ENCODE peak calls at places on chromosome 19, in four cellular contexts. One of them, this sample, is unnamed.

GRCh38 chr19:49906879-49907564 is 10.3 kb upstream of the IL4I1 start:
- DNase-seq in iris pigment epithelial cell: no peak
- DNase-seq in AG04450: no peak
- DNase-seq in ACHN: no peak
- DNase-seq in this sample: no peak

GRCh38 chr19:32613008-32613407 is 32.0 kb downstream of the PDCD5 start:
- DNase-seq in ACHN: no peak
- DNase-seq in AG04450: no peak
- DNase-seq in iris pigment epithelial cell: no peak
- DNase-seq in this sample: no peak

GRCh38 chr19:6868341-6868740 is 19.0 kb upstream of the ADGRE1 start:
- DNase-seq in AG04450: no peak
- DNase-seq in iris pigment epithelial cell: no peak
- DNase-seq in ACHN: no peak
- DNase-seq in this sample: no peak

GRCh38 chr19:8004723-8005513 is 523 bp downstream of the ELAVL1 start:
- DNase-seq in ACHN: peak; percentile 41
- DNase-seq in AG04450: no peak
- DNase-seq in iris pigment epithelial cell: peak; percentile 44
- DNase-seq in this sample: peak; percentile 12

GRCh38 chr19:30344446-30345425 is 27.4 kb upstream of the ZNF536 start:
- DNase-seq in iris pigment epithelial cell: no peak
- DNase-seq in AG04450: no peak
- DNase-seq in ACHN: no peak
- DNase-seq in this sample: no peak

GRCh38 chr19:51694318-51695085 is 1.4 kb downstream of the SPACA6 start:
- DNase-seq in AG04450: no peak
- DNase-seq in iris pigment epithelial cell: no peak
- DNase-seq in ACHN: no peak
- DNase-seq in this sample: no peak

GRCh38 chr19:40466219-40467006 is at the start of gene SPTBN4:
- DNase-seq in iris pigment epithelial cell: no peak
- DNase-seq in AG04450: no peak
- DNase-seq in ACHN: no peak
- DNase-seq in this sample: no peak

GRCh38 chr19:1102407-1103106 is 1.2 kb upstream of the GPX4 start:
- DNase-seq in ACHN: peak; percentile 97
- DNase-seq in AG04450: peak; percentile 99
- DNase-seq in iris pigment epithelial cell: peak; percentile 99
- DNase-seq in this sample: peak; percentile 99

GRCh38 chr19:3619631-3620012 is 7.0 kb downstream of the CACTIN start:
- DNase-seq in ACHN: no peak
- DNase-seq in AG04450: no peak
- DNase-seq in iris pigment epithelial cell: no peak
- DNase-seq in this sample: no peak

GRCh38 chr19:30155529-30156200 is 213.6 kb downstream of the URI1 start:
- DNase-seq in ACHN: no peak
- DNase-seq in AG04450: no peak
- DNase-seq in iris pigment epithelial cell: no peak
- DNase-seq in this sample: no peak

GRCh38 chr19:34480971-34481821 is at the start of gene WTIP:
- DNase-seq in ACHN: peak; percentile 77
- DNase-seq in AG04450: peak; percentile 80
- DNase-seq in iris pigment epithelial cell: peak; percentile 87
- DNase-seq in this sample: peak; percentile 89

GRCh38 chr19:14890616-14891379 is 4.9 kb upstream of the OR7A17 start:
- DNase-seq in iris pigment epithelial cell: no peak
- DNase-seq in ACHN: no peak
- DNase-seq in AG04450: no peak
- DNase-seq in this sample: no peak

This sample was measured in astrocyte of the spinal cord.